ENCODE peak calls at places on chromosome 5, in four cellular contexts. C, P, I and U are unnamed samples. For H3K9me3, the result is how much of the 10 kb centered on the place peaks cover.

GRCh38 chr5:4868140-4868735 is 271.9 kb upstream of the ADAMTS16 start:
- DNase-seq in I (peak), C (peak), P (no peak), U (no peak)

GRCh38 chr5:95959051-95959963 is 2.3 kb downstream of the ELL2 start:
- DNase-seq in P (no peak), C (no peak), I (peak), U (no peak)

GRCh38 chr5:43959148-43959547 is 356.2 kb downstream of the NNT start:
- DNase-seq in C (no peak), P (no peak), I (no peak), U (no peak)

GRCh38 chr5:140588311-140589070 is 23.9 kb downstream of the SLC35A4 start:
- DNase-seq in P (no peak), C (no peak), I (no peak), U (no peak)

GRCh38 chr5:2742921-2743679 is 8.4 kb downstream of the IRX2 start:
- DNase-seq in C (no peak), I (no peak), P (peak), U (no peak)

GRCh38 chr5:139708877-139709586 is 60.9 kb downstream of the CXXC5 start:
- DNase-seq in C (peak), I (peak), P (peak), U (no peak)

GRCh38 chr5:74897049-74897448 is 30.9 kb upstream of the FAM169A start:
- DNase-seq in P (no peak), I (no peak), C (no peak), U (no peak)

GRCh38 chr5:137461636-137462596 is 37.2 kb downstream of the SPOCK1 start:
- DNase-seq in P (no peak), I (no peak), C (no peak), U (no peak)

DNA sequence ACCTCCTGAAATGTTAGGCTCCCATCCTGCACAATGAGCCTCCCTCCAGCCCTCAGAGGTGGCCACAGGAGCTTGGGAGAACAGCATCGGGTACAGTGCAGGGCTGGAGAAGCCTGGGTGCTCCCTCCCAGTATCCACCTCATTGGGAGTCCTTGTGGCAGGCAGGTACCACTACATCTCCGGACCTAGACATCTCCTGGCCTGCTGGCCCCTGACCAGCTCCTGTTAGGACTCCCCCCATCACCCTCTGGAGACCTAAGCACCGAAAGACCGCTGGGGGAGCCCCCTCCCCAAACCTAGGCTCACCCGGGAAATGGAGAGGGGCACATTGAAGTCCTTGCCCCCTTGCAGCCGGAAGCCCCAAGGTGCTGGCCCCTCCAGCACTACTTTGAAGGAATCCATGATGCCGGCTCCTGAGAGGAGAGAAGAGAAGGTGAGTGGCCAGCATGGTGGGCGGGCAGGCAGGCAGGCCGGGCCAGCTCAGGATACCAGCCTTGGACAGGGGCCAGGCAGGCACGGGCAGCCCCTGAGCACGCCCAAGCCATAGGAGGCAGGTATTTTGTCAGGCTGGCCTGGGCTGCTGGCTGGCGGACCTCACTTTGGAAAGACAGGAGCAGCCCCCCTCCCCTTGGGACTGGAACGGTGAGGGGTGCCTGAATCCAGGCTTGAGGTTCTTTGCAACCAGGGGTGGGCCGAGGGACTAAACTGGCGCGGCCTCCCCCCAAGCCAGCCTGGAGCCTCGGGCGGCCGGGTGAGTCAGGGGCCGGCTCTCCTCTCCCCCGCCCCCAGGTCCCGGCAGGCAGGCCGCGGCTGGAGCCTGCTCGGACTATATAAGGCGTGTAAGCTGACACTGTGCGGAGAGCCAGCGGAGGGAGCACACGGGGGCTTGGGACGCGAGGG is 1.0 kb downstream of the PDLIM7 start:
- DNase-seq in C (peak), P (peak), I (peak), U (no peak)
- H3K27ac ChIP-seq in C (peak), P (peak), I (peak), U (no peak)

DNA sequence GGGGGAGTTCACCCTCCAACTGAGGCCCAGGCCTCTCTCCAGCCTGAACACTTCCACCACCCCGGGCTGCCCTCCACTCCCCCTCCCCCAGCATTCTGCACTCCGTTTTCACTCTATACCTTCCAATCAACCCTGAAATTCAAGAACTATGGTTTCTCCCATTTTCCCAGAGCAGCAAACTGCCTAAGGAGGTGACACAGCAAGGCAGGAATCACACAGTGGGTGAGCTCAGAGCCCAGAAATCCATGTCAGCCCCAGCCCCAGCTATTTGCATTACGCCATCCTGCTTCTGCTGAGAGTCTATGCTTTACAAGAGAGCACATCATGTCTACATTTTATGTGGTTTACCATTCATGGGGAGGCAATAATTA is 12.0 kb downstream of the MSX2 start:
- DNase-seq in C (no peak), I (no peak), P (no peak), U (no peak)
- H3K4me3 ChIP-seq in C (no peak), I (no peak), P (no peak), U (no peak)

GRCh38 chr5:179055436-179055835 is 4.7 kb upstream of the ZNF354C start:
- DNase-seq in C (no peak), P (no peak), I (no peak), U (no peak)

GRCh38 chr5:179065703-179066102 is 5.5 kb downstream of the ZNF354C start:
- DNase-seq in P (no peak), C (no peak), I (no peak), U (no peak)

GRCh38 chr5:179060116-179061008 is at the start of gene ZNF354C:
- DNase-seq in C (peak), P (peak), I (peak), U (peak)

DNA sequence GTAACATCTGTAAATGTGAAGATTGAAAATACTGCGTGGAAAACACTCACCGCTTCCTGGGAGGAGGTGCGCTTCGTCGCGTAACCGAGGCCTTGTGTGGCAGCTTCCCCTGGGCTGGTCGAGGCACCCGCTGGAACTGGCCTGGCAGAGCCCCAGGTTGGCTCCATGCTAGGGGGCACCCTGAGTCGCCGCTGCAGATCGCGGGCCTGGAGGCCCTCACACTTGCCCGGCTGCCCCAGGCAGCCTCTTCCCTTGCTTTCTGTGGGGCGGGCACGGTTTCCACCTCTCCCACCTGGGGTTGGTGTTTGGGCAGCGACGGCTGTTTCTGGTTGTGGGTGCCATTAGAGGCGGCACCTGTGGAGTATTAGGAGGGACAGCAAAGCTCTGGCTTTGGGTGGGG is 852 bp downstream of the ZNF354C start:
- DNase-seq in C (peak), I (no peak), P (peak), U (no peak)
- H3K9me3 ChIP-seq in C (under half), I (under half), P (under half), U (under half)

GRCh38 chr5:1133108-1133507 is 21.2 kb upstream of the SLC12A7 start:
- DNase-seq in C (peak), I (no peak), P (no peak), U (no peak)

GRCh38 chr5:1131191-1131621 is 19.3 kb upstream of the SLC12A7 start:
- DNase-seq in I (no peak), P (peak), C (peak), U (no peak)

GRCh38 chr5:1131726-1132125 is 19.9 kb upstream of the SLC12A7 start:
- DNase-seq in I (no peak), C (peak), P (peak), U (no peak)

GRCh38 chr5:1133510-1134255 is 21.8 kb upstream of the SLC12A7 start:
- DNase-seq in C (peak), P (no peak), I (no peak), U (no peak)

GRCh38 chr5:1132570-1132969 is 20.7 kb upstream of the SLC12A7 start:
- DNase-seq in C (peak), P (no peak), I (no peak), U (no peak)
- H3K27ac ChIP-seq in C (no peak), P (no peak), I (no peak), U (no peak)

GRCh38 chr5:147956842-147957223 is 50.5 kb upstream of the C5orf46 start:
- DNase-seq in P (no peak), C (no peak), I (no peak), U (no peak)
- H3K4me3 ChIP-seq in P (no peak), C (no peak), I (no peak), U (no peak)

GRCh38 chr5:8984386-8984785 is 561.5 kb downstream of the SEMA5A start:
- DNase-seq in I (no peak), C (no peak), P (no peak), U (no peak)
- H3K9me3 ChIP-seq in I (under half), C (under half), P (under half), U (under half)

GRCh38 chr5:90134892-90135291 is 274.7 kb downstream of the CETN3 start:
- DNase-seq in C (peak), P (no peak), I (no peak), U (no peak)
- H3K27ac ChIP-seq in C (no peak), P (no peak), I (peak), U (no peak)

DNA sequence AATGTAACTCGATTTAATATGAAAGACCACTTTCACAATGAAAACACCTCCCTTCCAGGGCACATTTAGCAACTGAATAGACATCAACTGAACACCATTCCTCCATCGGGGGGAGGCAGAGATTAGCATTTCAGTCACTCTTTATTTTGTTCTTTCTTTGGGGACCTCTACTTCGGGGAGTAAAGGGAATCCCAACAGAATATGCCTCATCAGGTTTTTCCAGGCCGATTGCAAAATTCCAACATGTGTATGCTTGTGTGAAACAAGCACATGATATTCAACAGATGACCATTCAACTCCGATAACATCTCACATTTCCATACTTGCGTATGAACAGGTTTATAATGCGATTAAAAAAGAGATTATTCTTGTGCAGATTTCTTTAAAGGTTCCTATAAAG is 124.2 kb upstream of the RETREG1 start:
- DNase-seq in C (no peak), I (no peak), P (no peak), U (no peak)
- H3K4me3 ChIP-seq in C (peak), I (no peak), P (no peak), U (no peak)